ENCODE peak calls at places on chromosomes 2 and 18, in seven cellular contexts. G is sigmoid colon, P is esophagus muscularis mucosa, E is left lung, C is MM.1S, B is A549, F is IMR-90. X is an unnamed sample. For H3K4me1, the result is how much of the 10 kb centered on the place peaks cover.

GRCh38 chr2:45345331-45346305 is 265.4 kb downstream of the SRBD1 start:
- DNase-seq in G (no peak), P (no peak), E (no peak), C (no peak), B (no peak), F (no peak), X (no peak)

GRCh38 chr2:75481041-75481836 is 79.5 kb downstream of the EVA1A start:
- DNase-seq in G (no peak), P (peak), E (no peak), C (no peak), B (no peak), F (peak), X (no peak)

GRCh38 chr18:62543021-62543420 is 20.2 kb downstream of the ZCCHC2 start:
- DNase-seq in G (no peak), P (no peak), E (no peak), C (no peak), B (no peak), F (no peak), X (no peak)

GRCh38 chr2:96913398-96914202 is 43.7 kb upstream of the SEMA4C start:
- DNase-seq in G (no peak), P (no peak), E (no peak), C (no peak), B (no peak), F (no peak), X (no peak)

GRCh38 chr2:99881901-99882591 is 260.3 kb downstream of the AFF3 start:
- DNase-seq in G (no peak), P (no peak), E (no peak), C (no peak), B (no peak), F (peak), X (no peak)

GRCh38 chr2:165675551-165675968 is 118.5 kb downstream of the GALNT3 start:
- DNase-seq in G (no peak), P (no peak), E (no peak), C (peak), B (no peak), F (no peak), X (no peak)

GRCh38 chr18:48563027-48563426 is 24.2 kb downstream of the CTIF start:
- DNase-seq in G (no peak), P (no peak), E (no peak), C (no peak), B (peak), F (peak), X (no peak)

GRCh38 chr18:57954928-57955327 is 89.1 kb upstream of the NEDD4L start:
- DNase-seq in G (no peak), P (no peak), E (peak), C (no peak), B (no peak), F (no peak), X (no peak)

GRCh38 chr2:152500336-152500735 is 165.4 kb downstream of the FMNL2 start:
- DNase-seq in G (no peak), P (no peak), E (no peak), C (no peak), B (no peak), F (no peak), X (no peak)

GRCh38 chr2:197075754-197076337 is 149.3 kb upstream of the PGAP1 start:
- DNase-seq in G (no peak), P (no peak), E (no peak), C (no peak), B (no peak), F (no peak), X (no peak)

GRCh38 chr2:53740170-53740569 is 27.4 kb upstream of the CHAC2 start:
- DNase-seq in G (no peak), P (no peak), E (no peak), C (no peak), B (no peak), F (peak), X (no peak)

GRCh38 chr2:68251855-68252406 is 401 bp downstream of the PPP3R1 start:
- DNase-seq in G (peak), P (no peak), E (peak), C (peak), B (no peak), F (no peak), X (peak)

GRCh38 chr2:105712166-105712915 is 32.4 kb upstream of the NCK2 start:
- DNase-seq in G (no peak), P (peak), E (no peak), C (no peak), B (no peak), F (no peak), X (no peak)

DNA sequence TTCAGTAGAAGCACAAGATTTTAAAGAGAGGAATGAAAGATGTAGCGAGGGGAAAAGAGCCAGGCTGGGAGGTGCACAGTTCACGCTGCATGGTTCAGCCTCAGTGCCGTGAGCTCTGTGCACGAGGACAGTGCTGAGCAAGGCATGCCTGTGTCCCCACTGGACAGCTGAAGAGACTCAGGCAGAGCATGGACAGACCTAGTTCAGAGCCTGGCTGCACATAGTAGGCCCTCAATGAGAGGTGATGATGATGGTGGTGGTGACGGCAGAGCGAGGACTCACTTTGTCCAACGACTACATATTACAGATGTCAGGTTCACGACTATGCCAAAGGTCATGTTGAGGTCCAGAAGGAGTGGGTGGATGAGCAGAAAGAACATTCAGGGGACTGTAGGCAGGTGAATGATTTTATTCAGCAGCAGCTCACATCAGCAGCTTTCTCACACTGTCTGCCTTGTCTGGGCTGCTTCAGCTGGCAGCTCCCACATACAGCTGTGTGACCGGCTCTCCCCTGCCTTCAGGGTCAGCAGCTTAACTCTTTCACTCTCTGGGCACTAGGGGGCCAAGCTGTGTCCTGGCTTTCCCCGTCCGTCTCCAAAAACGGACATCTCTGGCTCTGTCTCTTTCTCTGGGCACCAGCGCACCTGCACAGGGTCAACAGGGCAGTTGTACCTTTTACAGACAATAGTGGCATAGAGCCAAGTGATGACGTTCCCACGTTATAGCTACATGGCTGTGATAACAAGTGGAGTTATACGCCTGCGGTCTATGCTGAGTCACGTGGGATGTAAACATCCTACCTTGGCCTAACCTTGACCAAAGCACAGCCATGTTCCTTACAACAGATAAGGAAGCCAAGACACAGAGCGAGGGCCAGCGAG is 128.8 kb upstream of the MSH6 start:
- DNase-seq in G (no peak), P (no peak), E (no peak), C (no peak), B (no peak), F (peak), X (no peak)
- TF ChIP-seq CTCF in G (no peak), P (no peak), E (no peak), C (no peak), B (peak), F (peak), X (no peak)

DNA sequence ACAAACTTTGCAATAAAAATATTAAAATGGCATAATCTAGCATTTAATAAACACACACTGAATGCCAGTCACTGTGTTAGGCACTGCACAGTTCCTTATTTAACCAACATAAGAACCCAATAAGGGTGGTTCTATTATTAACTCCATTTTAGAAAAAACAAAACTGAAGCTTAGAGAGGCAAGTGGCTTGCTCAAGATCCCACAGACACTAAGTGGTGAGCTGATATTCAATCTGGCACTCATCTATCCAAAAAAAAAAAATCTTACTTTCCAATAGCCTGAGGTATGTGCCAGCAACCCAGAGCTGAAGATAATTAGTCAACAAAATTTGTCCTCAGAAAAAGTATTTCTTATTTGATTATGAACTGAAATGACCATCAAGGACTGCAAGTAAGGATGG is 799 bp downstream of the CYTIP start:
- DNase-seq in G (no peak), P (no peak), E (no peak), C (peak), B (no peak), F (no peak), X (no peak)
- H3K4me1 ChIP-seq in G (under half), P (under half), E (under half), C (under half), B (under half), F (under half), X (under half)

DNA sequence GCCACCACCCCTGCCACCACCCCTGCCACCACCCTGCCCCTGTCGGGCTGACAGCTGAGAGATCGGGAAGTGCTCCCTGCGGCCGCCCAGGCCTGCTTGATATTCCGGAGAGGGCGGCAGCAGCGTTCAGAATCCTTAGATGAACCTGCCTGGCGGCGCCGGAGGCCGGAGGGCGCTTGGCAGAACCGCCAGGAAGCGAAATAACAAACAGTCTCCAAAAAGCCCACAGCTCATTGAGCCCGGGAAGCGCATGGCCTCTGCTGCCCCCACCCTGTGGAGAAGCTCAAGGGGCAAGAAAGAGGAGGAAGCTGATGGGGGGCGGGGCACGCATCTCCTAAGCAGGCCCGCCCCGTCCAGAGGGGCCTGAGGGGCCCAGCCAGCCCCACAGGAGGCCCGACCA is 92.2 kb upstream of the MBOAT2 start:
- DNase-seq in G (no peak), P (no peak), E (peak), C (no peak), B (no peak), F (peak), X (peak)
- TF ChIP-seq CTCF in G (no peak), P (peak), E (peak), C (no peak), B (no peak), F (peak), X (peak)

GRCh38 chr2:70094171-70094977 is 7.1 kb downstream of the PCBP1 start:
- DNase-seq in G (peak), P (no peak), E (no peak), C (no peak), B (no peak), F (peak), X (no peak)
- H3K4me1 ChIP-seq in G (under half), P (under half), E (under half), C (under half), B (under half), F (under half), X (under half)

DNA sequence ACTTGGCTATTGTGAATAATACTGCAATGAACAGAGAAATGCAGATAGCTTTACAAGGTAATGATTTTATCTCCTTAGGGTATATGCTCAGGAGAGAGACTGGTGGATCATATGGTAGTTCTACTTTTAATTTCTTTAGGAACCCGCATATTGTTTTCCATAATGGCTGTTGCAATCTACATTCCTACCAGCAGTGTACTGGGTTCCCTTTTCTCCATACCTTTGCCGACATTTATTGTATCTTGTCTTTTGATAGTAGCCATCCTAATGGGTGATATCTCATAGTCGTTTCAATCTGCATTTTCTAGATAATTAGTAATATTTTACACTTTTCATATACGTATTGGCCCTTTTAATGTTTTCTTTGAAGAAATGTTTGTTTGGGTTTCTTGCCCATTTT is 702.9 kb upstream of the ACVR2A start:
- DNase-seq in G (no peak), P (no peak), E (no peak), C (no peak), B (no peak), F (no peak), X (no peak)
- TF ChIP-seq CTCF in G (no peak), P (no peak), E (no peak), C (no peak), B (no peak), F (no peak), X (no peak)

GRCh38 chr2:174776686-174777085 is 12.4 kb upstream of the CHRNA1 start:
- DNase-seq in G (no peak), P (no peak), E (no peak), C (no peak), B (no peak), F (no peak), X (no peak)

GRCh38 chr2:174777334-174777733 is 13.1 kb upstream of the CHRNA1 start:
- DNase-seq in G (no peak), P (no peak), E (no peak), C (no peak), B (no peak), F (peak), X (no peak)

GRCh38 chr2:174775586-174775985 is 11.3 kb upstream of the CHRNA1 start:
- DNase-seq in G (no peak), P (no peak), E (no peak), C (no peak), B (no peak), F (peak), X (no peak)

GRCh38 chr2:174774828-174775227 is 10.6 kb upstream of the CHRNA1 start:
- DNase-seq in G (no peak), P (no peak), E (no peak), C (no peak), B (no peak), F (no peak), X (no peak)

DNA sequence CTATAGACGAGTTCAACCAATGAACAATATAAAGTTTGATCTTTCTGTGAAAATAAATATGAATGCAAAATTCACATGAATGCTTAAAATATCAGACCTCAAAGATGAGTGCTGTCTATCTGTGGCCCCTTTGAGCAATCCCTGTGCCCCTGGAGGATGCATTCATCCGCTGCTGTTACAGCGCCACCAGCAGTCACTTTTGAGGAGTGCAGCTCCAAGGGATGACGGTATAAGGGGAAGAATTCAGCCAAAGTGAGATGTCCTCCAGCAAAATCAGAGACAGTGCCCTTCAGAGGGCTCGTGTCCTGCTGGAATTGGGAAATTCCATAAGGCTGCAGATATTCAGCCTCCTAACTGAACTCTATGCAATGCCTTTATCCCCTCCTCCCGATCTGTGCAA is 12.0 kb upstream of the CHRNA1 start:
- DNase-seq in G (no peak), P (no peak), E (no peak), C (no peak), B (no peak), F (no peak), X (no peak)
- H3K4me1 ChIP-seq in G (under half), P (under half), E (under half), C (under half), B (under half), F (under half), X (under half)

X was measured in lower lobe of right lung.